ENCODE peak calls at places on chromosomes 1 and 21, in six cellular contexts. W is mammary epithelial cell, Z is ovary, R is C1 segment of cervical spinal cord, N is EL, C is HTR-8/SVneo. F is an unnamed sample.

GRCh38 chr1:204782118-204782700 is 88.5 kb upstream of the NFASC start:
- DNase-seq in W (peak; percentile 33), Z (no peak), R (no peak), N (peak; percentile 82), C (peak; percentile 12), F (no peak)

GRCh38 chr1:239308701-239309333 is 77.6 kb upstream of the CHRM3 start:
- DNase-seq in W (peak; percentile 2), Z (peak; percentile 58), R (no peak), N (peak; percentile 36), C (no peak), F (peak; percentile 7)

GRCh38 chr1:19311503-19311930 is 427 bp downstream of the AKR7A2 start:
- DNase-seq in W (no peak), Z (peak; percentile 56), R (no peak), N (no peak), C (peak; percentile 20), F (no peak)

GRCh38 chr1:84611796-84612195 is 37.6 kb upstream of the CTBS start:
- DNase-seq in W (peak; percentile 20), Z (no peak), R (no peak), N (peak; percentile 53), C (no peak), F (peak; percentile 55)

GRCh38 chr1:100322436-100323211 is 29.7 kb upstream of the CDC14A start:
- DNase-seq in W (peak; percentile 30), Z (no peak), R (no peak), N (peak; percentile 25), C (no peak), F (peak; percentile 74)

GRCh38 chr1:236396665-236397043 is 2.6 kb downstream of the EDARADD start:
- DNase-seq in W (no peak), Z (no peak), R (no peak), N (no peak), C (no peak), F (no peak)

GRCh38 chr1:168371477-168371876 is 90.8 kb downstream of the TBX19 start:
- DNase-seq in W (no peak), Z (no peak), R (no peak), N (no peak), C (no peak), F (no peak)

GRCh38 chr1:155466996-155467395 is 95.6 kb downstream of the ASH1L start:
- DNase-seq in W (peak; percentile 85), Z (no peak), R (no peak), N (peak; percentile 84), C (peak; percentile 41), F (peak; percentile 78)

GRCh38 chr21:38315155-38315554 is 58.4 kb downstream of the KCNJ15 start:
- DNase-seq in W (no peak), Z (no peak), R (no peak), N (no peak), C (no peak), F (no peak)

GRCh38 chr21:42655797-42656770 is 2.7 kb downstream of the PDE9A start:
- DNase-seq in W (peak; percentile 32), Z (no peak), R (no peak), N (no peak), C (no peak), F (no peak)

GRCh38 chr1:109502368-109502851 is 7.1 kb downstream of the AMIGO1 start:
- DNase-seq in W (no peak), Z (no peak), R (no peak), N (no peak), C (no peak), F (no peak)

GRCh38 chr1:96306809-96307208 is 414.8 kb upstream of the PTBP2 start:
- DNase-seq in W (peak; percentile 69), Z (no peak), R (no peak), N (peak; percentile 72), C (no peak), F (peak; percentile 61)

GRCh38 chr1:48687271-48688045 is 89.2 kb downstream of the BEND5 start:
- DNase-seq in W (no peak), Z (no peak), R (no peak), N (no peak), C (no peak), F (no peak)

GRCh38 chr1:183470147-183470960 is 1.9 kb upstream of the SMG7 start:
- DNase-seq in W (peak; percentile 78), Z (peak; percentile 84), R (peak; percentile 34), N (peak; percentile 82), C (peak; percentile 70), F (peak; percentile 94)

GRCh38 chr1:3518256-3518655 is 63.8 kb downstream of the ARHGEF16 start:
- DNase-seq in W (no peak), Z (no peak), R (no peak), N (no peak), C (no peak), F (no peak)

GRCh38 chr1:192488058-192488457 is 87.5 kb upstream of the RGS1 start:
- DNase-seq in W (no peak), Z (no peak), R (no peak), N (no peak), C (no peak), F (no peak)

GRCh38 chr1:18951818-18952391 is 4.6 kb downstream of the IFFO2 start:
- DNase-seq in W (peak; percentile 51), Z (no peak), R (no peak), N (no peak), C (no peak), F (no peak)

GRCh38 chr1:212689196-212689710 is 10.4 kb downstream of the BATF3 start:
- DNase-seq in W (no peak), Z (no peak), R (no peak), N (no peak), C (no peak), F (no peak)

GRCh38 chr1:42552636-42553035 is 89.5 kb downstream of the CCDC30 start:
- DNase-seq in W (no peak), Z (no peak), R (no peak), N (no peak), C (no peak), F (no peak)

GRCh38 chr21:45336870-45337269 is 49.2 kb upstream of the POFUT2 start:
- DNase-seq in W (no peak), Z (peak; percentile 20), R (no peak), N (peak; percentile 41), C (no peak), F (no peak)

GRCh38 chr1:96358057-96358456 is 363.5 kb upstream of the PTBP2 start:
- DNase-seq in W (no peak), Z (no peak), R (no peak), N (no peak), C (no peak), F (no peak)